ENCODE peak calls at places on chromosomes 11 and 22, in eight cellular contexts. Y is IMR-90; J is HS-27A; A is brain pericyte; H is stimulated activated naive B cell treated with anti-CD40 and anti-IgM and Interleukin-4, amounts not matched to agents 10 μg/mL and 1 μg/mL and 100 μg/mL, for 72 hours; P is mucosa of descending colon; M is NCI-H2029; L is heart left ventricle. X is an unnamed sample.

GRCh38 chr11:66700742-66701141 is 23.1 kb upstream of the RBM4B start:
- DNase-seq in Y (no peak), J (no peak), A (no peak), H (no peak), P (no peak), M (no peak), L (no peak), X (no peak)

GRCh38 chr22:21996175-21996574 is 13.6 kb upstream of the TOP3B start:
- DNase-seq in Y (no peak), J (no peak), A (no peak), H (no peak), P (no peak), M (no peak), L (no peak), X (no peak)

GRCh38 chr11:45933846-45934579 is 11.6 kb downstream of the LARGE2 start:
- DNase-seq in Y (no peak), J (no peak), A (no peak), H (no peak), P (no peak), M (no peak), L (no peak), X (no peak)

GRCh38 chr11:13717331-13717730 is 48.9 kb downstream of the FAR1 start:
- DNase-seq in Y (peak; percentile 73), J (peak; percentile 47), A (no peak), H (no peak), P (no peak), M (no peak), L (no peak), X (no peak)

GRCh38 chr11:114762437-114762836 is 84.1 kb downstream of the NXPE2 start:
- DNase-seq in Y (peak; percentile 54), J (no peak), A (no peak), H (no peak), P (peak; percentile 90), M (no peak), L (peak; percentile 58), X (peak; percentile 80)

GRCh38 chr11:75790986-75791385 is 22.4 kb downstream of the DGAT2 start:
- DNase-seq in Y (no peak), J (no peak), A (no peak), H (no peak), P (no peak), M (no peak), L (no peak), X (no peak)

GRCh38 chr11:111494040-111494439 is 18.1 kb downstream of the BTG4 start:
- DNase-seq in Y (no peak), J (no peak), A (no peak), H (no peak), P (no peak), M (no peak), L (no peak), X (no peak)

GRCh38 chr11:31802990-31803812 is 7.9 kb downstream of the PAX6 start:
- DNase-seq in Y (no peak), J (no peak), A (no peak), H (no peak), P (no peak), M (no peak), L (no peak), X (no peak)

GRCh38 chr11:123302751-123303195 is 107.7 kb upstream of the CLMP start:
- DNase-seq in Y (peak; percentile 72), J (no peak), A (no peak), H (peak; percentile 34), P (no peak), M (no peak), L (no peak), X (no peak)

GRCh38 chr11:122746050-122746478 is 90.5 kb downstream of the UBASH3B start:
- DNase-seq in Y (no peak), J (no peak), A (no peak), H (peak; percentile 84), P (no peak), M (no peak), L (no peak), X (no peak)

GRCh38 chr22:44915441-44915840 is 94.4 kb downstream of the PHF21B start:
- DNase-seq in Y (no peak), J (no peak), A (no peak), H (no peak), P (no peak), M (no peak), L (no peak), X (peak; percentile 61)

GRCh38 chr11:77732143-77732542 is 88.4 kb downstream of the RSF1 start:
- DNase-seq in Y (no peak), J (no peak), A (no peak), H (no peak), P (no peak), M (no peak), L (no peak), X (no peak)

GRCh38 chr22:44755000-44755399 is 2.6 kb downstream of the ARHGAP8 start:
- DNase-seq in Y (no peak), J (no peak), A (no peak), H (no peak), P (peak; percentile 60), M (no peak), L (no peak), X (no peak)

GRCh38 chr11:111157571-111157970 is 88.0 kb upstream of the POU2AF2 start:
- DNase-seq in Y (no peak), J (no peak), A (no peak), H (no peak), P (no peak), M (no peak), L (no peak), X (peak; percentile 45)

GRCh38 chr11:132126973-132127900 is 756.8 kb downstream of the NTM start:
- DNase-seq in Y (peak; percentile 94), J (peak; percentile 56), A (peak; percentile 65), H (no peak), P (no peak), M (peak; percentile 40), L (peak; percentile 42), X (no peak)

GRCh38 chr11:12827929-12828812 is 153.9 kb downstream of the TEAD1 start:
- DNase-seq in Y (peak; percentile 79), J (no peak), A (peak; percentile 72), H (no peak), P (peak; percentile 64), M (peak; percentile 74), L (no peak), X (no peak)

GRCh38 chr11:65183201-65183891 is 1.6 kb downstream of the CAPN1 start:
- DNase-seq in Y (no peak), J (no peak), A (no peak), H (no peak), P (peak; percentile 47), M (no peak), L (no peak), X (peak; percentile 56)

GRCh38 chr11:3146612-3147256 is 18.4 kb downstream of the OSBPL5 start:
- DNase-seq in Y (peak; percentile 78), J (no peak), A (no peak), H (no peak), P (no peak), M (no peak), L (peak; percentile 63), X (no peak)

GRCh38 chr22:26828311-26828710 is 170.9 kb downstream of the MIAT start:
- DNase-seq in Y (no peak), J (no peak), A (no peak), H (no peak), P (no peak), M (no peak), L (no peak), X (no peak)

GRCh38 chr11:108302121-108302785 is 79.4 kb downstream of the ATM start:
- DNase-seq in Y (peak; percentile 52), J (no peak), A (no peak), H (no peak), P (no peak), M (no peak), L (no peak), X (no peak)

GRCh38 chr11:126163074-126163700 is 48.3 kb downstream of the RPUSD4 start:
- DNase-seq in Y (peak; percentile 96), J (peak; percentile 11), A (peak; percentile 8), H (no peak), P (no peak), M (no peak), L (no peak), X (no peak)

GRCh38 chr11:848380-848931 is 5.8 kb downstream of the TSPAN4 start:
- DNase-seq in Y (no peak), J (no peak), A (no peak), H (no peak), P (peak; percentile 76), M (no peak), L (no peak), X (peak; percentile 88)

GRCh38 chr11:18253778-18254338 is 5.4 kb upstream of the SAA2 start:
- DNase-seq in Y (no peak), J (no peak), A (no peak), H (no peak), P (no peak), M (no peak), L (no peak), X (no peak)

GRCh38 chr11:75777461-75778110 is 9.0 kb downstream of the DGAT2 start:
- DNase-seq in Y (no peak), J (no peak), A (no peak), H (no peak), P (no peak), M (no peak), L (no peak), X (no peak)

GRCh38 chr11:73956876-73957653 is 6.2 kb downstream of the DNAJB13 start:
- DNase-seq in Y (no peak), J (no peak), A (no peak), H (no peak), P (no peak), M (no peak), L (no peak), X (no peak)

GRCh38 chr11:86798988-86799387 is 1.4 kb upstream of the PRSS23 start:
- DNase-seq in Y (peak; percentile 92), J (no peak), A (peak; percentile 65), H (no peak), P (no peak), M (no peak), L (no peak), X (no peak)

GRCh38 chr22:20258584-20259335 is 9.4 kb downstream of the RTN4R start:
- DNase-seq in Y (no peak), J (no peak), A (no peak), H (no peak), P (no peak), M (no peak), L (no peak), X (no peak)